ENCODE peak calls at places on chromosome 17, in eight cellular contexts. G, V, F, D, T, U, H and J are unnamed samples.

GRCh38 chr17:17853811-17854527 is 17.2 kb upstream of the SREBF1 start:
- DNase-seq in F (no peak), U (no peak), H (no peak), G (no peak), V (no peak), T (no peak), D (no peak), J (peak)

GRCh38 chr17:12769981-12770380 is 19.3 kb upstream of the ARHGAP44 start:
- DNase-seq in V (no peak), F (no peak), H (no peak), T (no peak), D (no peak), G (no peak), U (no peak), J (no peak)

GRCh38 chr17:74619077-74619673 is 4.4 kb downstream of the CD300E start:
- DNase-seq in D (no peak), G (no peak), U (no peak), T (no peak), V (no peak), F (no peak), H (no peak), J (no peak)

GRCh38 chr17:46772879-46773620 is 45.4 kb downstream of the WNT3 start:
- DNase-seq in G (peak), U (no peak), V (no peak), F (peak), H (no peak), T (no peak), D (no peak), J (no peak)

GRCh38 chr17:68197091-68197996 is 50.5 kb upstream of the AMZ2 start:
- DNase-seq in G (peak), U (no peak), F (peak), H (no peak), T (no peak), D (peak), V (peak), J (no peak)

GRCh38 chr17:41486809-41487530 is 2.7 kb downstream of the KRT36 start:
- DNase-seq in T (no peak), H (no peak), V (no peak), F (peak), U (no peak), G (peak), D (peak), J (peak)

GRCh38 chr17:58615768-58616659 is 75.8 kb downstream of the TEX14 start:
- DNase-seq in U (no peak), D (no peak), G (no peak), H (no peak), T (no peak), V (no peak), F (no peak), J (peak)

GRCh38 chr17:63950940-63951907 is 19.1 kb upstream of the CD79B start:
- DNase-seq in U (no peak), T (no peak), D (peak), H (no peak), F (peak), G (peak), V (peak), J (peak)

GRCh38 chr17:58932956-58933355 is 173.7 kb downstream of the TRIM37 start:
- DNase-seq in V (no peak), U (no peak), D (no peak), H (no peak), T (no peak), G (no peak), F (no peak), J (no peak)

GRCh38 chr17:13102477-13102876 is 84.7 kb upstream of the ELAC2 start:
- DNase-seq in T (no peak), H (no peak), F (peak), V (no peak), G (no peak), D (no peak), U (no peak), J (no peak)

GRCh38 chr17:6752068-6752909 is 3.6 kb upstream of the XAF1 start:
- DNase-seq in G (peak), F (no peak), H (peak), V (no peak), T (peak), U (peak), D (no peak), J (no peak)

GRCh38 chr17:20278805-20279204 is 188.5 kb downstream of the LGALS9B start:
- DNase-seq in G (peak), H (no peak), F (no peak), V (no peak), D (no peak), U (no peak), T (no peak), J (no peak)

GRCh38 chr17:41695134-41695661 is 6.5 kb downstream of the EIF1 start:
- DNase-seq in D (no peak), G (no peak), T (no peak), F (no peak), V (no peak), U (no peak), H (no peak), J (no peak)

GRCh38 chr17:9291912-9292562 is 270.7 kb downstream of the NTN1 start:
- DNase-seq in U (peak), G (peak), H (peak), D (peak), V (peak), F (peak), T (peak), J (peak)

GRCh38 chr17:40018211-40019121 is 3.2 kb downstream of the CSF3 start:
- DNase-seq in H (peak), V (no peak), F (no peak), G (peak), U (no peak), D (peak), T (no peak), J (no peak)

GRCh38 chr17:888998-889401 is 90.6 kb downstream of the NXN start:
- DNase-seq in F (peak), G (no peak), T (no peak), H (no peak), D (peak), V (no peak), U (no peak), J (peak)

GRCh38 chr17:7886227-7887037 is 2.2 kb upstream of the CHD3 start:
- DNase-seq in G (peak), V (peak), F (peak), T (no peak), U (no peak), H (peak), D (peak), J (peak)

GRCh38 chr17:12667299-12667958 is 1.7 kb downstream of the MYOCD start:
- DNase-seq in H (peak), V (peak), D (peak), F (peak), U (peak), T (peak), G (peak), J (peak)

GRCh38 chr17:28726396-28726911 is 421 bp upstream of the TLCD1 start:
- DNase-seq in V (no peak), D (peak), F (peak), G (peak), U (no peak), T (no peak), H (peak), J (peak)

GRCh38 chr17:15123593-15124590 is 141.2 kb downstream of the PMP22 start:
- DNase-seq in F (no peak), V (no peak), G (peak), H (peak), D (no peak), U (no peak), T (no peak), J (no peak)

GRCh38 chr17:64063088-64063487 is 42.7 kb upstream of the ICAM2 start:
- DNase-seq in U (no peak), G (no peak), H (no peak), D (no peak), F (no peak), V (no peak), T (no peak), J (peak)

GRCh38 chr17:9050801-9051401 is 29.6 kb downstream of the NTN1 start:
- DNase-seq in V (no peak), D (no peak), F (no peak), G (peak), T (peak), U (no peak), H (no peak), J (no peak)

GRCh38 chr17:67049025-67049739 is 4.8 kb downstream of the CACNG1 start:
- DNase-seq in D (no peak), H (no peak), T (no peak), U (no peak), V (no peak), F (no peak), G (no peak), J (no peak)

GRCh38 chr17:13626703-13627102 is 25.0 kb upstream of the HS3ST3A1 start:
- DNase-seq in F (no peak), D (no peak), T (no peak), V (no peak), U (peak), G (no peak), H (peak), J (no peak)

GRCh38 chr17:75898065-75898464 is 1.3 kb upstream of the TRIM65 start:
- DNase-seq in U (no peak), T (no peak), H (no peak), V (no peak), D (no peak), F (no peak), G (no peak), J (no peak)

GRCh38 chr17:16491703-16492612 is at the start of gene LRRC75A:
- DNase-seq in T (no peak), U (no peak), D (peak), V (peak), G (peak), H (peak), F (peak), J (peak)

GRCh38 chr17:40560592-40561293 is 4.5 kb downstream of the CCR7 start:
- DNase-seq in T (peak), V (peak), U (peak), G (no peak), F (peak), H (peak), D (no peak), J (peak)

GRCh38 chr17:57422574-57423164 is 166.3 kb downstream of the MSI2 start:
- DNase-seq in F (peak), V (peak), T (peak), D (no peak), G (no peak), H (peak), U (no peak), J (peak)

GRCh38 chr17:48577946-48578615 is at the start of gene HOXB4:
- DNase-seq in G (peak), H (peak), U (peak), V (peak), D (peak), F (peak), T (peak), J (peak)

GRCh38 chr17:48728232-48729231 is at the start of gene HOXB13:
- DNase-seq in G (peak), U (no peak), D (peak), F (no peak), H (peak), V (no peak), T (no peak), J (no peak)

GRCh38 chr17:27502526-27503324 is 46.5 kb downstream of the KSR1 start:
- DNase-seq in F (no peak), G (no peak), T (no peak), H (peak), U (peak), D (no peak), V (peak), J (no peak)

GRCh38 chr17:2230877-2231276 is 72.7 kb downstream of the SMG6 start:
- DNase-seq in H (no peak), G (no peak), D (no peak), U (no peak), T (peak), V (no peak), F (no peak), J (no peak)

GRCh38 chr17:43224146-43224705 is 4.2 kb downstream of the CCDC200 start:
- DNase-seq in G (no peak), F (peak), U (no peak), V (no peak), T (peak), D (no peak), H (no peak), J (no peak)

GRCh38 chr17:31007695-31008373 is 37.0 kb downstream of the RNF135 start:
- DNase-seq in G (no peak), D (no peak), T (no peak), H (no peak), U (no peak), V (no peak), F (no peak), J (no peak)
- H3K4me3 ChIP-seq in G (peak), D (peak), T (peak), H (peak), U (peak), V (peak), F (peak), J (peak)

DNA sequence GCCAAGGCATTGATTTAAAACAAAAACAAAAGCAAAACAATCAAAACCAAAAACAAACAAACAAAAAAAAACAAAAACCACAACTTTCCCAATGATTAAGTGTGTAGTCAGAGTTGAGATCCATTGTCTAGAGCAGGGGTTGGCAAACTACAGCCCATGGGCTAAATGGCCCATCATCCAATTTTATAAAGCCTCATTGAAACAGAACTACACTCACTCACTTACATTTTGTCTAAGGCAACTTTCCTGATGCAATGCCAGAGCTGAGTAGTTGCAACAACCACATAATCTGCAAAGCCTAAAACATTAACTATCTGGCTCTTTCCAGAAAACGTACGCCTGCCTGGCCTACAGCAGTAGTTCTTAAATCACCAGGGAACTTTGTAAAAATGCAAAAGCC is 124.1 kb downstream of the SOX9 start:
- DNase-seq in U (no peak), G (no peak), T (no peak), D (no peak), V (no peak), F (no peak), H (peak), J (no peak)
- H3K4me3 ChIP-seq in U (no peak), G (no peak), T (no peak), D (no peak), V (no peak), F (no peak), H (no peak), J (no peak)

GRCh38 chr17:38725066-38725465 is 5.1 kb upstream of the CISD3 start:
- DNase-seq in U (no peak), V (no peak), H (no peak), D (no peak), F (no peak), T (no peak), G (no peak), J (no peak)

GRCh38 chr17:38720941-38721340 is 9.2 kb upstream of the CISD3 start:
- DNase-seq in T (no peak), U (no peak), H (no peak), V (no peak), F (no peak), D (no peak), G (no peak), J (no peak)

GRCh38 chr17:38727661-38728220 is 2.4 kb upstream of the CISD3 start:
- DNase-seq in D (no peak), G (no peak), F (no peak), U (no peak), H (no peak), T (no peak), V (no peak), J (peak)

GRCh38 chr17:38721802-38722201 is 8.3 kb upstream of the CISD3 start:
- DNase-seq in D (no peak), U (no peak), G (no peak), T (no peak), F (no peak), H (no peak), V (no peak), J (no peak)

GRCh38 chr17:38724337-38724988 is 5.7 kb upstream of the CISD3 start:
- DNase-seq in D (no peak), H (no peak), U (no peak), V (no peak), G (no peak), F (no peak), T (no peak), J (no peak)
- H3K4me3 ChIP-seq in D (no peak), H (no peak), U (no peak), V (no peak), G (no peak), F (no peak), T (no peak), J (no peak)

DNA sequence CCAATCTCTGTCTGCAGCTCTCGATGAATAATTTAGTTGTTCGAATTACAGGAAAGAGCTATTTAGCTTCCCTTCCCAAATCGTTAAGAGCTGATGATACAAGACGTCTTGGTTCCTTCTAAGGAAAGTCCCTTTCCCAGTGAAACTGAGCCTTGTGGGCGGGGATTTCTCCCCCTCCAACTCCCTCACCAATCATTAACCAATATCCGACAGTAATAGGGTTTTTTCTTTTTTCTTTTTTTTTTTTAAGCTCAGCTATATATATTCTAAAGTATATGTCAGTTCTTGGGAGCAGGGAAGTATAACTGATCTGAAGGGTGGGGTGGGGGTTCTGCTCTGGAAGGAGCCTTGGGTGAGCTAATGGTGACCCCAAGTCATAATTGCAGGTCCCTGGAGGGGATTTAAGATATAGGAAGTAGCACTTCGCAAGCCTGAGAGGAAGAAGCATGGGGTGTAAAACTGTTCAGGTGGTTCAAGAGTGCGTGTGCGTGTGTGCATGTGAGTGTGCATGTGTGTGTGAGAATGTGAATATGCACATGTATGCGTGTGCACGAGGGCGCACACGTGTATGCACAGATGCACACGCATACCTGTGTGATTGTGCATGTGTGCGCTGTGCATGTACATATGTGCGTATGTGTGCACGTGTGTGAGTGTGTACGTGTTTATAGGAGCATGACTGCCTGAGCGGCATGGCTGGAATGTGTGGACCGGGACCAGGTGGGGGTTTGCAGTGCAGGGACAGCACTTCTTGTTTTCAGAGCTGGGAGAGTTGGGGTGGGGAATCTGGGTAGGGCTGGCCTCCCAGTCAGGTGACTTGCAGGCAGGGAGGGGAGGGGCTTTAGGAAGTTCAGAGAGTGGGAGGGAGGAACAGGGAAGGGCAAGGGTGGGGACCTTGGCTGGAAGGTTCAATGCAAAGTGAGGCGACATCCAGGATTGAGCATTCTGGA is 42.7 kb downstream of the SOCS3 start:
- DNase-seq in V (peak), H (peak), F (peak), D (peak), T (no peak), U (no peak), G (peak), J (no peak)
- H3K4me3 ChIP-seq in V (no peak), H (no peak), F (no peak), D (no peak), T (no peak), U (no peak), G (no peak), J (no peak)

GRCh38 chr17:80892019-80892855 is 99.4 kb upstream of the CHMP6 start:
- DNase-seq in T (no peak), H (peak), U (peak), V (peak), G (no peak), F (no peak), D (no peak), J (peak)

GRCh38 chr17:80890551-80890930 is 101.1 kb upstream of the CHMP6 start:
- DNase-seq in D (no peak), H (no peak), U (no peak), T (no peak), G (no peak), V (no peak), F (no peak), J (no peak)

GRCh38 chr17:80889897-80890550 is 101.6 kb upstream of the CHMP6 start:
- DNase-seq in U (no peak), G (no peak), F (no peak), V (no peak), T (no peak), H (no peak), D (no peak), J (no peak)

GRCh38 chr17:80892900-80893603 is 98.6 kb upstream of the CHMP6 start:
- DNase-seq in D (no peak), T (no peak), U (peak), F (no peak), V (no peak), H (peak), G (no peak), J (no peak)

DNA sequence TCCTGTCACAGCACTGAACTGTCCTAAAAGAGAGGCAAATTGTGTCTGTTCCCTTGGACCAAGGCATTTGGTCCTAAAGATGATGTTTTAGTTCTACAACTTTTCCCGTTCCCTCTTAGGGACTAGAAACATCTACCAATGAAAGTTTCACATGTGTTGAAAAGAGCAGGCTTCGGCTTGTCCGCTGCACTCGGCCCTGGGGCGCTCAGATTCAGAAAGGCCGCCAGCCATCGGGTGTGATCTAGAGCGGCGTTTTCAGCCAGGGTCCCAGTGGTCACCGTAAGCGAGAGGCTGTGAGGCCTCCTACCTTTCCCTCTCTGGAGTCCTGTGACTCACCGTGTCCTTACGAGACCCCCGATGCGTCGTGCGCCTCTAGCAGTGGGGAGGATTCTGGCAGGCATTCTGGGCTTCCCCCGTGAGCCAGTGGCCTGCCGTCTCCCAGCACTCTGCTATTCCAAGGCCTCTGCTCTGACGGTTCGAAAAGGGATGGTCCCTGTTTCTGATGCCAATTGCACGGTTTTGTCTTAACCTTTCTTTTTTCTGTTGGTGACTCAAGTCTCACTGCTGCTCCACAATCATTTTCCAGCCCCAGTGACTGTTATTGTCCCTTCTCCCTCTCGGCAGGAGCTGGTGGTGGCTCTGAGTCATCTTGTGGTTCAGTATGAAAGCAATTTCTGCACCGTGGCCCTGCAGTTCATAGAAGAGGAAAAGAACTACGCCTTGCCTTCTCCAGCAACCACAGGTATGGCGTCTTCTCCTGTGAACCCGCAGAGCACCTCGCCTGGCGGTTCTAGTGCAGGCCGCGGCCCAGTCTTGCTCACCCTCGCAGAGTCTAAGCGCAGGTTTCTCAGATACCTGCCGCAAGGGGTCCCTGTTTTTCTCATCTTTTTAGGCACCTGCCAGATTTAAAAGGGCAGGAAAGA is 100.3 kb upstream of the CHMP6 start:
- DNase-seq in T (no peak), D (no peak), F (no peak), U (peak), H (peak), G (no peak), V (no peak), J (peak)
- H3K4me3 ChIP-seq in T (peak), D (no peak), F (no peak), U (no peak), H (no peak), G (no peak), V (no peak), J (peak)